ENCODE peak calls at places on chromosomes 16 and 17, in nine cellular contexts. W, N, B, X, L, I, E, T and G are unnamed samples.

GRCh38 chr16:342455-343213 is 9.9 kb downstream of the AXIN1 start:
- DNase-seq in W (no peak), N (no peak), B (no peak), X (no peak), L (no peak), I (no peak), E (no peak), T (no peak), G (no peak)

GRCh38 chr16:57167951-57168350 is 17.9 kb downstream of the PSME3IP1 start:
- DNase-seq in W (peak; percentile 57), N (peak; percentile 67), B (peak; percentile 77), X (peak; percentile 46), L (no peak), I (no peak), E (peak; percentile 60), T (peak; percentile 63), G (no peak)

GRCh38 chr17:63151981-63152523 is 186.0 kb downstream of the TANC2 start:
- DNase-seq in W (peak; percentile 74), N (peak; percentile 37), B (peak; percentile 73), X (no peak), L (no peak), I (no peak), E (no peak), T (peak; percentile 17), G (no peak)

GRCh38 chr17:32567511-32567910 is 80.7 kb downstream of the CDK5R1 start:
- DNase-seq in W (no peak), N (no peak), B (no peak), X (no peak), L (no peak), I (no peak), E (no peak), T (no peak), G (no peak)

GRCh38 chr17:81040791-81041337 is 5.9 kb downstream of the BAIAP2 start:
- DNase-seq in W (peak; percentile 44), N (no peak), B (peak; percentile 49), X (no peak), L (no peak), I (no peak), E (no peak), T (no peak), G (no peak)

GRCh38 chr17:61641084-61641483 is 50.1 kb upstream of the NACA2 start:
- DNase-seq in W (no peak), N (no peak), B (no peak), X (no peak), L (no peak), I (no peak), E (no peak), T (no peak), G (no peak)

GRCh38 chr16:67265834-67266233 is 13.5 kb upstream of the PLEKHG4 start:
- DNase-seq in W (no peak), N (no peak), B (no peak), X (no peak), L (no peak), I (no peak), E (no peak), T (no peak), G (no peak)

GRCh38 chr17:3502466-3502865 is 26.7 kb downstream of the ASPA start:
- DNase-seq in W (no peak), N (no peak), B (no peak), X (no peak), L (no peak), I (peak; percentile 71), E (no peak), T (no peak), G (no peak)

GRCh38 chr17:4497101-4497824 is 1.4 kb upstream of the SPNS2 start:
- DNase-seq in W (peak; percentile 90), N (no peak), B (peak; percentile 70), X (no peak), L (no peak), I (peak; percentile 54), E (no peak), T (peak; percentile 29), G (no peak)